ENCODE peak calls at places on chromosomes 4 and X, in ten cellular contexts. B is body of pancreas, P is adrenal gland, T is sigmoid colon, F is suprapubic skin, Y is uterus, O is esophagus squamous epithelium, K is HepG2, V is endothelial cell of umbilical vein, U is transverse colon. W is an unnamed sample.
A peak's percentile ranks its signal among the peaks of the same experiment; 100 is the strongest.

GRCh38 chr4:55158957-55159356 is 33.6 kb upstream of the KDR start:
- DNase-seq in U (no peak), B (no peak), O (no peak), Y (no peak), F (no peak), K (no peak), T (no peak), V (no peak), P (no peak), W (no peak)

GRCh38 chr4:153489856-153490558 is 23.8 kb downstream of the TMEM131L start:
- DNase-seq in K (no peak), T (no peak), Y (no peak), B (no peak), V (peak; percentile 86), U (no peak), P (no peak), O (no peak), F (no peak), W (no peak)

GRCh38 chr4:24582235-24582863 is 2.0 kb downstream of the DHX15 start:
- DNase-seq in F (no peak), V (peak; percentile 22), Y (no peak), P (no peak), T (no peak), U (no peak), K (no peak), O (no peak), B (no peak), W (no peak)

GRCh38 chr4:75344915-75345314 is 169.3 kb downstream of the RCHY1 start:
- DNase-seq in P (no peak), K (no peak), U (no peak), O (no peak), V (no peak), Y (no peak), B (no peak), T (no peak), F (no peak), W (no peak)

GRCh38 chrX:35711281-35711680 is 86.9 kb upstream of the MAGEB16 start:
- DNase-seq in O (no peak), T (no peak), B (no peak), U (no peak), F (no peak), V (no peak), Y (no peak), P (no peak), K (no peak), W (no peak)

GRCh38 chr4:145716200-145716599 is 36.3 kb downstream of the C4orf51 start:
- DNase-seq in K (no peak), V (no peak), F (no peak), Y (no peak), U (no peak), T (no peak), B (no peak), P (no peak), O (no peak), W (no peak)

GRCh38 chr4:123547167-123547817 is 150.7 kb downstream of the SPRY1 start:
- DNase-seq in Y (no peak), K (no peak), U (peak; percentile 78), P (no peak), V (no peak), O (no peak), T (no peak), F (peak; percentile 81), B (peak; percentile 92), W (no peak)

GRCh38 chr4:153112071-153112460 is 92.2 kb upstream of the TRIM2 start:
- DNase-seq in U (peak; percentile 15), V (no peak), F (no peak), O (no peak), K (no peak), Y (no peak), P (peak; percentile 64), B (no peak), T (no peak), W (no peak)

GRCh38 chrX:118521435-118521834 is 25.8 kb downstream of the DOCK11 start:
- DNase-seq in Y (no peak), V (no peak), K (no peak), O (no peak), P (no peak), T (no peak), F (no peak), B (no peak), U (no peak), W (no peak)

GRCh38 chr4:155179216-155179615 is 29.2 kb upstream of the NPY2R start:
- DNase-seq in T (no peak), K (no peak), U (no peak), P (no peak), B (no peak), F (no peak), O (no peak), V (peak; percentile 82), Y (no peak), W (no peak)

GRCh38 chr4:86367577-86367976 is 7.7 kb upstream of the MAPK10 start:
- DNase-seq in V (peak; percentile 44), B (no peak), Y (no peak), T (no peak), F (no peak), P (no peak), K (no peak), U (no peak), O (no peak), W (no peak)

GRCh38 chr4:184444953-184445309 is 29.4 kb downstream of the IRF2 start:
- DNase-seq in B (no peak), V (no peak), K (no peak), F (no peak), U (peak; percentile 39), O (no peak), T (no peak), P (no peak), Y (no peak), W (peak; percentile 76)

GRCh38 chr4:184147858-184148799 is 69.5 kb downstream of the ENPP6 start:
- DNase-seq in F (no peak), B (no peak), P (no peak), K (no peak), Y (no peak), O (no peak), V (no peak), U (no peak), T (no peak), W (no peak)

GRCh38 chrX:38110231-38110630 is 103.9 kb downstream of the SYTL5 start:
- DNase-seq in U (no peak), Y (no peak), K (no peak), P (no peak), T (no peak), O (no peak), B (no peak), F (no peak), V (no peak), W (no peak)

GRCh38 chr4:26692014-26692726 is 108.3 kb downstream of the TBC1D19 start:
- DNase-seq in B (no peak), U (no peak), V (no peak), T (no peak), O (no peak), K (no peak), F (no peak), Y (no peak), P (no peak), W (no peak)

GRCh38 chr4:152971053-152971452 is 34.9 kb downstream of the FHDC1 start:
- DNase-seq in K (no peak), P (no peak), Y (no peak), O (no peak), F (no peak), B (no peak), U (no peak), V (no peak), T (no peak), W (no peak)

GRCh38 chrX:65643046-65643785 is 24.2 kb upstream of the MSN start:
- DNase-seq in Y (no peak), T (no peak), P (peak; percentile 53), U (no peak), K (no peak), F (no peak), B (no peak), O (no peak), V (peak; percentile 15), W (no peak)

DNA sequence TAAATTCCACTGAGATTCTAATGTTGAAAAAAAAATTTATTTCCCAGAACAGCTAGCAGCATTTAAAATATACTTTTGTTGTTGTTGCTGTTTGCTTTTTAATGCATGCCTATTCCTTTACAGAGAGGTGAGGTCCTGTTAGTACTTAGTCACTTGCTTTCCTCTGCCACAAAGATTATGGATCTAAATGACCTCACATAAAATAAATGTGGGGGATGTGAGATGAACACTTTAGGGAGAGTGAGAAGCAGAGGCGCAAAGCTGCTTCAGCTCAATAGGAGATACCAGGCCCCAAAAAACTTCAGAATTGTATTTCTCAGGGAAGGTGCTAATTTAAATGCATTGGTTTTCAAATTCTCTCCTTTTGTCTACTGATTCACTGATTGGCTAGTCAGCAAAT is 4.0 kb downstream of the LDB2 start:
- DNase-seq in O (no peak), F (no peak), B (no peak), K (no peak), U (no peak), T (no peak), P (no peak), Y (no peak), V (peak; percentile 62), W (no peak)
- H3K27ac ChIP-seq in O (peak overlapping the region; percentile 65), F (no peak overlapping the region), B (no peak overlapping the region), K (no peak overlapping the region), U (no peak overlapping the region), T (no peak overlapping the region), P (no peak overlapping the region), Y (peak overlapping the region; percentile 87), V (peak overlapping the region; percentile 61), W (no peak overlapping the region)

DNA sequence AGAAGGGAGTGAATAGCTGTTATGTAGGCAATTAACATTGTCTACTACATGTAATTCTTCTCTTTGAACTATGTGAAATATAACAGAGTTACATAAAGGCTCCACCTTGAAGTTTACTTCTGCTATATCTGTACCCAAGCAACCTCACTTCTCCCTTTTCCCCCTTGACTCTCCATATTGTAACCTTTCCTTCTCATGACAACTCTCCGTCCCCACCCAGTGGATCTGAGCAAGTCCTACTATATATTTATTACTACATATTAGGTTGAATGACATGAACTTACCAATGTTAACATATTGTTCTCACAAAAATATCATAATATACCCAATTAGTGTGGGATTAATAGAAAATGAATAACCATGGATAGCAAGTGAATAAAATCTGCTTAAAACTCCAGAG is 93.2 kb upstream of the ATP8A1 start:
- DNase-seq in K (no peak), F (no peak), T (no peak), O (no peak), Y (no peak), P (no peak), B (peak; percentile 9), V (peak; percentile 18), U (no peak), W (no peak)
- TF ChIP-seq CTCF in K (peak; percentile 7), F (no peak), T (peak; percentile 10), O (no peak), Y (no peak), P (peak; percentile 46), B (peak; percentile 38), V (no peak), U (no peak), W (peak; percentile 8)

GRCh38 chr4:3115637-3116300 is 41.3 kb downstream of the HTT start:
- DNase-seq in B (no peak), O (no peak), Y (no peak), U (no peak), K (no peak), F (no peak), V (no peak), T (no peak), P (no peak), W (no peak)
- TF ChIP-seq POLR2A in B (no peak), O (no peak), Y (no peak), U (no peak), K (no peak), F (no peak), V (no peak), T (no peak), P (no peak), W (no peak)

GRCh38 chr4:83964996-83965541 is 429.2 kb downstream of the GPAT3 start:
- DNase-seq in F (no peak), U (no peak), O (no peak), V (no peak), T (no peak), B (no peak), P (no peak), K (no peak), Y (no peak), W (no peak)
- H3K27ac ChIP-seq in F (no peak overlapping the region), U (no peak overlapping the region), O (no peak overlapping the region), V (no peak overlapping the region), T (no peak overlapping the region), B (no peak overlapping the region), P (no peak overlapping the region), K (no peak overlapping the region), Y (no peak overlapping the region), W (no peak overlapping the region)